ENCODE peak calls at places on chromosomes 2 and 18, in seven cellular contexts. I is T-helper 2 cell, Z is GM03348, K is HTR-8/SVneo, J is HEK293T, H is kidney tubule cell, F is EH. X is an unnamed sample.

GRCh38 chr2:23009545-23010149 is 375.3 kb upstream of the KLHL29 start:
- DNase-seq in F (peak), J (no peak), I (no peak), K (peak), Z (peak), H (peak), X (no peak)

GRCh38 chr18:49619792-49620191 is 57.9 kb downstream of the LIPG start:
- DNase-seq in I (no peak), Z (no peak), H (no peak), F (peak), J (no peak), K (peak), X (no peak)

GRCh38 chr2:72892506-72893173 is 5.4 kb downstream of the SPR start:
- DNase-seq in H (peak), K (peak), J (peak), F (peak), Z (peak), I (peak), X (no peak)

GRCh38 chr18:44452346-44452745 is 228.3 kb upstream of the SETBP1 start:
- DNase-seq in I (no peak), Z (no peak), H (no peak), K (no peak), J (no peak), F (peak), X (no peak)

GRCh38 chr18:74163019-74163656 is 14.8 kb downstream of the TIMM21 start:
- DNase-seq in Z (no peak), K (no peak), J (no peak), H (no peak), F (no peak), I (no peak), X (no peak)

GRCh38 chr2:216775043-216775453 is 79.7 kb upstream of the IGFBP5 start:
- DNase-seq in H (peak), J (no peak), Z (peak), F (peak), K (peak), I (no peak), X (no peak)

GRCh38 chr2:230591850-230592249 is 120.8 kb upstream of the CAB39 start:
- DNase-seq in F (no peak), I (peak), H (no peak), K (no peak), Z (no peak), J (no peak), X (no peak)

GRCh38 chr2:176112375-176113302 is 3.9 kb upstream of the HOXD10 start:
- DNase-seq in Z (no peak), K (no peak), I (no peak), J (no peak), H (no peak), F (no peak), X (no peak)

GRCh38 chr2:230877737-230878598 is 13.2 kb downstream of the ITM2C start:
- DNase-seq in J (no peak), F (no peak), H (no peak), I (no peak), K (no peak), Z (no peak), X (no peak)

GRCh38 chr18:57931038-57931437 is 113.0 kb upstream of the NEDD4L start:
- DNase-seq in J (no peak), K (no peak), H (peak), I (no peak), F (no peak), Z (no peak), X (no peak)

GRCh38 chr18:61702007-61702406 is 190.8 kb downstream of the RNF152 start:
- DNase-seq in Z (peak), H (peak), F (peak), I (no peak), K (no peak), J (no peak), X (no peak)

GRCh38 chr2:237692601-237693079 is 65.3 kb downstream of the LRRFIP1 start:
- DNase-seq in H (peak), I (no peak), F (peak), Z (no peak), K (no peak), J (no peak), X (no peak)

GRCh38 chr2:135667045-135667444 is 74.6 kb upstream of the UBXN4 start:
- DNase-seq in J (no peak), Z (no peak), K (no peak), I (no peak), F (peak), H (no peak), X (no peak)

GRCh38 chr18:22102948-22103663 is 66.3 kb upstream of the GATA6 start:
- DNase-seq in Z (no peak), I (no peak), J (no peak), H (no peak), K (no peak), F (no peak), X (no peak)

GRCh38 chr2:160581035-160581434 is 87.4 kb upstream of the RBMS1 start:
- DNase-seq in H (no peak), J (no peak), F (peak), Z (no peak), I (no peak), K (no peak), X (no peak)

GRCh38 chr18:63307555-63308200 is 11.9 kb downstream of the BCL2 start:
- DNase-seq in H (peak), J (no peak), I (no peak), K (no peak), Z (peak), F (peak), X (no peak)